ENCODE peak calls at places on chromosome 7, in ten cellular contexts. E, B, L, O, M, Z, D, R, J and G are unnamed samples.

GRCh38 chr7:76310102-76310957 is 7.9 kb downstream of the HSPB1 start:
- DNase-seq in E (peak), B (no peak), L (no peak), O (peak), M (no peak), Z (no peak), D (peak), R (no peak), J (no peak), G (no peak)

GRCh38 chr7:104976966-104977636 is 36.9 kb upstream of the KMT2E start:
- DNase-seq in E (no peak), B (no peak), L (no peak), O (no peak), M (no peak), Z (no peak), D (peak), R (no peak), J (no peak), G (no peak)

GRCh38 chr7:78434281-78434680 is 635.7 kb downstream of the PHTF2 start:
- DNase-seq in E (no peak), B (no peak), L (no peak), O (no peak), M (no peak), Z (no peak), D (no peak), R (no peak), J (no peak), G (no peak)

GRCh38 chr7:121504478-121504877 is 108.4 kb upstream of the FAM3C start:
- DNase-seq in E (peak), B (peak), L (peak), O (no peak), M (peak), Z (no peak), D (peak), R (no peak), J (peak), G (peak)

GRCh38 chr7:29202651-29203069 is 8.1 kb downstream of the CHN2 start:
- DNase-seq in E (no peak), B (no peak), L (no peak), O (no peak), M (no peak), Z (peak), D (no peak), R (peak), J (no peak), G (no peak)

GRCh38 chr7:85630904-85631582 is 444.2 kb upstream of the SEMA3D start:
- DNase-seq in E (no peak), B (no peak), L (peak), O (no peak), M (no peak), Z (no peak), D (peak), R (no peak), J (peak), G (no peak)

GRCh38 chr7:15977663-15978062 is 291.2 kb upstream of the MEOX2 start:
- DNase-seq in E (no peak), B (no peak), L (peak), O (no peak), M (peak), Z (no peak), D (peak), R (no peak), J (peak), G (no peak)

GRCh38 chr7:34087892-34088891 is 182.9 kb downstream of the BMPER start:
- DNase-seq in E (no peak), B (no peak), L (peak), O (peak), M (no peak), Z (no peak), D (peak), R (no peak), J (no peak), G (no peak)

GRCh38 chr7:2049111-2049781 is 183.5 kb downstream of the MAD1L1 start:
- DNase-seq in E (no peak), B (no peak), L (no peak), O (no peak), M (no peak), Z (no peak), D (no peak), R (no peak), J (no peak), G (no peak)

GRCh38 chr7:158394936-158395335 is 192.7 kb downstream of the PTPRN2 start:
- DNase-seq in E (no peak), B (no peak), L (no peak), O (peak), M (no peak), Z (no peak), D (no peak), R (no peak), J (no peak), G (no peak)

GRCh38 chr7:54898659-54899340 is 120.0 kb upstream of the EGFR start:
- DNase-seq in E (peak), B (no peak), L (no peak), O (no peak), M (no peak), Z (no peak), D (no peak), R (no peak), J (no peak), G (no peak)

GRCh38 chr7:32891046-32891799 is at the start of gene KBTBD2:
- DNase-seq in E (peak), B (no peak), L (peak), O (peak), M (no peak), Z (peak), D (peak), R (peak), J (peak), G (peak)

GRCh38 chr7:120441850-120442249 is 168.9 kb downstream of the KCND2 start:
- DNase-seq in E (no peak), B (no peak), L (no peak), O (no peak), M (no peak), Z (no peak), D (no peak), R (no peak), J (no peak), G (no peak)

GRCh38 chr7:24833548-24833947 is 76.3 kb upstream of the GSDME start:
- DNase-seq in E (no peak), B (no peak), L (no peak), O (no peak), M (no peak), Z (no peak), D (no peak), R (no peak), J (no peak), G (no peak)

GRCh38 chr7:155466814-155467675 is 9.1 kb downstream of the EN2 start:
- DNase-seq in E (no peak), B (no peak), L (no peak), O (no peak), M (no peak), Z (no peak), D (no peak), R (no peak), J (no peak), G (no peak)

GRCh38 chr7:146660839-146661238 is 544.2 kb downstream of the CNTNAP2 start:
- DNase-seq in E (no peak), B (no peak), L (no peak), O (no peak), M (no peak), Z (no peak), D (no peak), R (no peak), J (no peak), G (no peak)

GRCh38 chr7:17625038-17625437 is 315.3 kb downstream of the SNX13 start:
- DNase-seq in E (no peak), B (peak), L (peak), O (no peak), M (peak), Z (no peak), D (no peak), R (no peak), J (peak), G (peak)

GRCh38 chr7:29946428-29947186 is 43.0 kb downstream of the SCRN1 start:
- DNase-seq in E (peak), B (no peak), L (peak), O (peak), M (no peak), Z (no peak), D (peak), R (peak), J (peak), G (no peak)

GRCh38 chr7:31443457-31443856 is 70.4 kb upstream of the ITPRID1 start:
- DNase-seq in E (no peak), B (peak), L (peak), O (no peak), M (no peak), Z (no peak), D (peak), R (no peak), J (peak), G (peak)

GRCh38 chr7:87494454-87494853 is 19.0 kb upstream of the ABCB4 start:
- DNase-seq in E (no peak), B (no peak), L (no peak), O (no peak), M (no peak), Z (no peak), D (no peak), R (no peak), J (no peak), G (no peak)

GRCh38 chr7:151992375-151992774 is 33.1 kb upstream of the GALNT11 start:
- DNase-seq in E (peak), B (no peak), L (peak), O (peak), M (no peak), Z (peak), D (peak), R (peak), J (peak), G (no peak)

GRCh38 chr7:220151-220841 is 27.9 kb downstream of the FAM20C start:
- DNase-seq in E (no peak), B (peak), L (no peak), O (no peak), M (no peak), Z (no peak), D (no peak), R (no peak), J (no peak), G (no peak)

GRCh38 chr7:1532456-1533254 is 2.2 kb downstream of the MAFK start:
- DNase-seq in E (peak), B (no peak), L (peak), O (peak), M (peak), Z (peak), D (peak), R (peak), J (peak), G (no peak)

GRCh38 chr7:27462575-27463270 is 200.0 kb downstream of the HIBADH start:
- DNase-seq in E (peak), B (no peak), L (peak), O (no peak), M (no peak), Z (no peak), D (no peak), R (peak), J (peak), G (no peak)

GRCh38 chr7:85573346-85573745 is 386.5 kb upstream of the SEMA3D start:
- DNase-seq in E (no peak), B (no peak), L (no peak), O (no peak), M (no peak), Z (no peak), D (no peak), R (no peak), J (no peak), G (no peak)

GRCh38 chr7:101843293-101844271 is 26.2 kb downstream of the CUX1 start:
- DNase-seq in E (no peak), B (no peak), L (no peak), O (no peak), M (no peak), Z (no peak), D (no peak), R (no peak), J (no peak), G (no peak)

GRCh38 chr7:107103369-107103768 is 58.9 kb downstream of the PRKAR2B start:
- DNase-seq in E (no peak), B (no peak), L (peak), O (no peak), M (no peak), Z (no peak), D (peak), R (no peak), J (peak), G (no peak)

GRCh38 chr7:142760071-142760642 is 10.6 kb upstream of the PRSS2 start:
- DNase-seq in E (no peak), B (no peak), L (peak), O (peak), M (no peak), Z (no peak), D (no peak), R (no peak), J (peak), G (no peak)

GRCh38 chr7:106354822-106355221 is 70.0 kb upstream of the NAMPT start:
- DNase-seq in E (no peak), B (no peak), L (no peak), O (no peak), M (no peak), Z (no peak), D (no peak), R (no peak), J (no peak), G (no peak)

GRCh38 chr7:100902638-100903037 is 7.0 kb upstream of the ACHE start:
- DNase-seq in E (no peak), B (no peak), L (no peak), O (no peak), M (no peak), Z (no peak), D (no peak), R (no peak), J (no peak), G (no peak)

GRCh38 chr7:84187813-84188212 is 6.8 kb downstream of the SEMA3A start:
- DNase-seq in E (no peak), B (no peak), L (peak), O (no peak), M (peak), Z (no peak), D (peak), R (no peak), J (peak), G (no peak)

GRCh38 chr7:128838109-128838779 is 8.0 kb downstream of the FLNC start:
- DNase-seq in E (peak), B (no peak), L (no peak), O (no peak), M (no peak), Z (no peak), D (no peak), R (peak), J (no peak), G (no peak)

GRCh38 chr7:150668472-150668911 is 17.0 kb upstream of the GIMAP2 start:
- DNase-seq in E (no peak), B (no peak), L (no peak), O (no peak), M (no peak), Z (no peak), D (no peak), R (no peak), J (no peak), G (no peak)

GRCh38 chr7:2109251-2109935 is 123.4 kb downstream of the MAD1L1 start:
- DNase-seq in E (no peak), B (no peak), L (no peak), O (no peak), M (no peak), Z (no peak), D (no peak), R (no peak), J (no peak), G (no peak)

GRCh38 chr7:157551325-157552070 is 214.7 kb downstream of the DNAJB6 start:
- DNase-seq in E (no peak), B (no peak), L (no peak), O (no peak), M (no peak), Z (no peak), D (no peak), R (no peak), J (no peak), G (no peak)

GRCh38 chr7:132377703-132378584 is 198.3 kb downstream of the PLXNA4 start:
- DNase-seq in E (no peak), B (no peak), L (no peak), O (no peak), M (no peak), Z (no peak), D (no peak), R (no peak), J (no peak), G (no peak)

GRCh38 chr7:22356010-22356854 is 722 bp downstream of the RAPGEF5 start:
- DNase-seq in E (no peak), B (no peak), L (no peak), O (peak), M (no peak), Z (no peak), D (peak), R (no peak), J (no peak), G (no peak)

GRCh38 chr7:155533120-155533826 is 13.1 kb downstream of the CNPY1 start:
- DNase-seq in E (no peak), B (no peak), L (peak), O (no peak), M (no peak), Z (no peak), D (no peak), R (no peak), J (no peak), G (no peak)

GRCh38 chr7:25389489-25390106 is 161.3 kb upstream of the NPVF start:
- DNase-seq in E (no peak), B (no peak), L (peak), O (peak), M (peak), Z (peak), D (peak), R (peak), J (peak), G (peak)

GRCh38 chr7:37445800-37446199 is 2.9 kb downstream of the ELMO1 start:
- DNase-seq in E (no peak), B (no peak), L (peak), O (no peak), M (no peak), Z (no peak), D (no peak), R (no peak), J (no peak), G (no peak)
- H3K4me3 ChIP-seq in E (no peak), B (no peak), L (no peak), O (no peak), M (no peak), Z (no peak), D (no peak), R (no peak), J (no peak), G (no peak)

GRCh38 chr7:110131344-110131743 is 959.6 kb upstream of the LRRN3 start:
- DNase-seq in E (no peak), B (no peak), L (no peak), O (no peak), M (no peak), Z (no peak), D (no peak), R (no peak), J (no peak), G (no peak)

GRCh38 chr7:110130669-110131068 is 960.3 kb upstream of the LRRN3 start:
- DNase-seq in E (no peak), B (no peak), L (no peak), O (no peak), M (no peak), Z (no peak), D (no peak), R (no peak), J (no peak), G (no peak)

GRCh38 chr7:110129159-110129558 is 961.8 kb upstream of the LRRN3 start:
- DNase-seq in E (no peak), B (no peak), L (no peak), O (no peak), M (no peak), Z (no peak), D (no peak), R (no peak), J (no peak), G (no peak)
- H3K4me3 ChIP-seq in E (no peak), B (no peak), L (no peak), O (no peak), M (no peak), Z (no peak), D (no peak), R (no peak), J (no peak), G (no peak)

GRCh38 chr7:123557631-123558505 is at the start of gene NDUFA5:
- DNase-seq in E (peak), B (peak), L (peak), O (peak), M (peak), Z (peak), D (peak), R (peak), J (peak), G (peak)

GRCh38 chr7:123557016-123557630 is 495 bp downstream of the NDUFA5 start:
- DNase-seq in E (no peak), B (no peak), L (peak), O (no peak), M (no peak), Z (no peak), D (no peak), R (no peak), J (peak), G (peak)

GRCh38 chr7:123562121-123562520 is 4.5 kb upstream of the NDUFA5 start:
- DNase-seq in E (no peak), B (no peak), L (no peak), O (no peak), M (no peak), Z (no peak), D (no peak), R (no peak), J (no peak), G (no peak)

GRCh38 chr7:123555484-123555883 is 2.1 kb downstream of the NDUFA5 start:
- DNase-seq in E (no peak), B (no peak), L (no peak), O (no peak), M (no peak), Z (no peak), D (no peak), R (no peak), J (no peak), G (no peak)

DNA sequence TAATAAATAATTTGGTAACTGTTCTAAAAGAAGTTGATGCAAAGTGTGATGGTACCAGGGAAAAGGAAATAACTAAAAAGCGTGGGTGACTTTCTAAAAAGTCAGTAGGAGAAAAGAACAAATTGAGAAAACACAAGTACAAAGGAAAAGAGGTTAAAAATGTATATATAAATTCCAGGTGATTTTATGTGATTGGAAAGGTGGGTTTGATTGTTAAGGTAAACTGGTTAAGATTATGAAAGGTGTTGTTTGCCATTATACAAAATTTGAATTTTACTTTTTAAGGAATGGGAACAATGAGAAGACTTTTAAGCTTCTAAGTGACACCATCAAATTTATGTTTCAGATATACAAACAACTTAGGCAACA is 872 bp upstream of the NDUFA5 start:
- DNase-seq in E (no peak), B (no peak), L (no peak), O (no peak), M (no peak), Z (no peak), D (no peak), R (no peak), J (no peak), G (no peak)
- H3K4me3 ChIP-seq in E (peak), B (peak), L (no peak), O (no peak), M (peak), Z (peak), D (no peak), R (peak), J (peak), G (peak)

DNA sequence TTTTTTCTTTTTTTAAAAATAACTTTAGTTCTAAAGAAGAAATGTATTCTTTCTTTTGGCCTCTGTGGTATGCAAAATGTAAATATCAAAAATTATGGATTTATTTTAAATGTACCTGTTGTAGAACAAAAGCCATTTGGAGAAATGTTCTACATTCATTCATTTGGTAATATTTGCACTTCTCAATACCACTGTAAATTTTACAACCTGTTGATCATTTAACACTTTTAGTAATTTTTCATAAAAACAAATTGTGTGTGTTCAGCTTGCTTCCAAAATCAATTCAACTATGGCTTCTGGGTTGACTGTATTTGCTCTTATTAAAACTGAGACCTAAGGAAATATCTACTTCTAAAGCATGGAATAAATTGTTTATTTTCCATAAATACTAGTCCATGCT is 2.3 kb upstream of the IGF2BP3 start:
- DNase-seq in E (no peak), B (no peak), L (no peak), O (no peak), M (no peak), Z (no peak), D (no peak), R (no peak), J (no peak), G (no peak)
- H3K4me3 ChIP-seq in E (no peak), B (no peak), L (peak), O (no peak), M (peak), Z (no peak), D (no peak), R (no peak), J (peak), G (no peak)